ENCODE peak calls at places on chromosomes 7 and 10, in four cellular contexts. C is cardiac fibroblast, R is brain microvascular endothelial cell, V is DND-41. D is an unnamed sample.

GRCh38 chr10:104913390-104913789 is 272.3 kb downstream of the SORCS3 start:
- DNase-seq in C (no peak), R (no peak), V (no peak), D (no peak)

GRCh38 chr7:130008941-130009847 is 42.0 kb downstream of the ZC3HC1 start:
- DNase-seq in C (peak), R (peak), V (no peak), D (no peak)

GRCh38 chr7:43585521-43585920 is 2.6 kb downstream of the STK17A start:
- DNase-seq in C (peak), R (no peak), V (no peak), D (no peak)

GRCh38 chr7:14902589-14902963 is at the start of gene DGKB:
- DNase-seq in C (peak), R (peak), V (no peak), D (no peak)

GRCh38 chr7:18590259-18590658 is 94.7 kb downstream of the HDAC9 start:
- DNase-seq in C (no peak), R (no peak), V (no peak), D (no peak)

GRCh38 chr7:131052285-131052942 is 275.3 kb upstream of the MKLN1 start:
- DNase-seq in C (no peak), R (no peak), V (peak), D (no peak)

GRCh38 chr7:36021367-36021766 is 131.7 kb upstream of the EEPD1 start:
- DNase-seq in C (peak), R (no peak), V (peak), D (no peak)

GRCh38 chr7:64876792-64877713 is 26.0 kb upstream of the ZNF273 start:
- DNase-seq in C (peak), R (peak), V (peak), D (no peak)

GRCh38 chr10:132591166-132591971 is 53.8 kb downstream of the INPP5A start:
- DNase-seq in C (peak), R (peak), V (no peak), D (no peak)

GRCh38 chr7:104008107-104008506 is 18.6 kb upstream of the RELN start:
- DNase-seq in C (no peak), R (no peak), V (no peak), D (no peak)

GRCh38 chr7:74587435-74588126 is 69.9 kb upstream of the GTF2I start:
- DNase-seq in C (peak), R (peak), V (no peak), D (no peak)

GRCh38 chr7:135798104-135798503 is 49.5 kb upstream of the FAM180A start:
- DNase-seq in C (no peak), R (no peak), V (no peak), D (no peak)

GRCh38 chr7:47573758-47574472 is 8.0 kb downstream of the TNS3 start:
- DNase-seq in C (peak), R (no peak), V (no peak), D (no peak)

GRCh38 chr7:129376076-129376777 is 58.0 kb upstream of the STRIP2 start:
- DNase-seq in C (peak), R (peak), V (peak), D (peak)

GRCh38 chr7:28818996-28819395 is 139.1 kb downstream of the TRIL start:
- DNase-seq in C (no peak), R (no peak), V (no peak), D (no peak)

GRCh38 chr10:104297697-104298660 is 29.0 kb downstream of the GSTO2 start:
- DNase-seq in C (peak), R (peak), V (peak), D (peak)

GRCh38 chr7:122887198-122887597 is 938 bp upstream of the CADPS2 start:
- DNase-seq in C (peak), R (peak), V (no peak), D (no peak)

GRCh38 chr10:121310151-121310711 is 288.0 kb downstream of the FGFR2 start:
- DNase-seq in C (no peak), R (no peak), V (no peak), D (no peak)

GRCh38 chr10:121157998-121158397 is 306.8 kb downstream of the WDR11 start:
- DNase-seq in C (no peak), R (no peak), V (no peak), D (no peak)

GRCh38 chr7:27560706-27561235 is 101.9 kb downstream of the HIBADH start:
- DNase-seq in C (peak), R (peak), V (no peak), D (no peak)

GRCh38 chr10:35613597-35614226 is 8.6 kb downstream of the GJD4 start:
- DNase-seq in C (peak), R (peak), V (no peak), D (no peak)

GRCh38 chr7:77254429-77254828 is 54.8 kb upstream of the FGL2 start:
- DNase-seq in C (no peak), R (no peak), V (no peak), D (no peak)

GRCh38 chr7:77262311-77262710 is 62.7 kb upstream of the FGL2 start:
- DNase-seq in C (no peak), R (no peak), V (no peak), D (no peak)

GRCh38 chr7:77258593-77258992 is 59.0 kb upstream of the FGL2 start:
- DNase-seq in C (no peak), R (no peak), V (no peak), D (no peak)

GRCh38 chr7:77254915-77255314 is 55.3 kb upstream of the FGL2 start:
- DNase-seq in C (no peak), R (no peak), V (no peak), D (no peak)

GRCh38 chr7:77258014-77258413 is 58.4 kb upstream of the FGL2 start:
- DNase-seq in C (peak), R (peak), V (no peak), D (no peak)
- H3K4me3 ChIP-seq in C (no peak), R (no peak), V (no peak), D (no peak)

DNA sequence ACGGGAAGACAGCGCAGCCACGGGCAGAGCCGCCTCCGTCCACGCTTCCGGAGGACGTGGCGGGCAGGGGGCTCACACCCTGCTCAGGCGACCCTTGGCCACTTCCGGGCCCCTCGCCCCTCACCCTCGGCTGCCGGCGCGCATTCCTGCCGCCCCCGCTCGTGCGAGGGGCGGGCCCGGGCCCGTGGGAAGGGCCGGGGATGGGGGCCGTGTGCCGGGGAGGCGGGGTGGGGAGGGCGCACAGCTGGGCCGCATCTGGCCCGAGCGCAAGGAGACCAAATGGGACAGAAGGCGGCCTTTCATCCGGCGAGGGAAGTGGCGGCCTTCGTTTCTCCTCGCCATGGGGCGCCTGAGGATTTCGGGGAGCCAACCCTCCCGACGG is 846 bp upstream of the LFNG start:
- DNase-seq in C (no peak), R (no peak), V (no peak), D (no peak)
- H3K4me3 ChIP-seq in C (peak), R (peak), V (peak), D (peak)

DNA sequence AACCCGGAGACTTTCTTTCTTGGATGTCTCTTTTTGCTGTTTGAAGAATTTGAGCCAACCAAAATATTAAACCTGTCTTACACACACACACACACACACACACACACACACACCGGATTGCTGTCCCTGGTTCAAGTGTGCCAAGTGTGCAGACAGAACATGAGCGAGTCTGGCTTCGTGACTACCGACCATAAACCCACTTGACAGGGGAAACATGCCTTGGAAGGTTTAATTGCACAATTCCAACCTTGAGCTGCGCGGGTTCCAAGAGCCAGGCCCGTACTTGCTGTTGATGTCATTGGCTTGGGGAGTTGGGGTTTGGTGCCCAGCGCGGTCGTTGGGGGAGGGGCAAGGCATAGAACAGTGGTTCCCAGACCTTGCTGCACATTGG is 1.7 kb downstream of the EGFR start:
- DNase-seq in C (peak), R (peak), V (no peak), D (no peak)
- H3K4me3 ChIP-seq in C (peak), R (peak), V (no peak), D (no peak)

DNA sequence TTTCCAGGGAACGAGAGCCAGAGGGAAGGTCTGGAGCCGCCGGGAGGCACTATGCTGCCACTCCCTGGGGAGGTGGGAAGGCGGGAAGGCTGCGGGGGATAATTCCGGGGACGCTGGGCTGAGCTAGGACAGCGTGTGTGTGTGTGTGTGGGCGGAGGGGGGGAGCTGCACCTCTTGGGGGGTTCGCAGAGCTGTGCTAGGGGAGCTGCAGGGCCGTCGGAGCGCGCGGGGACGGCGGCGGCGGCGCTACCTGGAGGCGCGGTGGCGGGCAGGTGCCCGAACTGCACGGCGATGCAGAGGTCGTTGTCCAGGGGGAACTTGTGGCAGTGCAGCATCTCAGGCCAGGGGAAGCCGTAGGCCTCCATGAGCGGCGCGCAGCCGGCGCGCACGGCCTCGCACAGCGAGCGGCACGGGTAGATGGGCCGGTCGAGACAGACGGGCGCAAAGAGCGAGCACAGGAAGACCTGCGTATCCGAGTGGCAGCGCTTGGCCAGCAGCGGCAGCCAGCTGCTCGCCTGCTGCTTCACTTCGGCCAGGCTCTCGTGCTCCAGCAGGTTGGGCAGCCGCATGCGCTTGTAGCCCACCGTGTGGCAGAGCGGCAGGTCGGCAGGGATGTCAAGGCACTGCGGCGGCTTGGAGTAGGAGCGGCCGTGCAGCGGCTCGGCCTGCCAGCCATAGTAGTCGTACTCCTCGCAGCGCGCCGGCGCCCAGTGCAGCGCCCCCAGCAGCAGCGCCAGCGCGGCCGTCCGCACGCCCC is 566 bp downstream of the SFRP5 start:
- DNase-seq in C (peak), R (peak), V (no peak), D (no peak)
- H3K4me3 ChIP-seq in C (peak), R (peak), V (no peak), D (no peak)

D was measured in Jurkat, Clone E6-1.